ENCODE peak calls at places on chromosome 19, in four cellular contexts. S is stimulated activated CD4-positive, alpha-beta T cell treated with anti-CD3 and anti-CD28 coated beads, Interleukin-4, amount 100 ng/mL, for 48 hours; A is AG09309; C is EL. K is an unnamed sample.

GRCh38 chr19:17751103-17751911 is at the start of gene FCHO1:
- DNase-seq in S (peak), A (no peak), C (no peak), K (no peak)

GRCh38 chr19:11612816-11613511 is 15.7 kb downstream of the ZNF627 start:
- DNase-seq in S (no peak), A (no peak), C (no peak), K (no peak)

GRCh38 chr19:37948362-37948761 is 41.4 kb downstream of the SIPA1L3 start:
- DNase-seq in S (no peak), A (no peak), C (no peak), K (no peak)

GRCh38 chr19:11288349-11288748 is 7.6 kb upstream of the TSPAN16 start:
- DNase-seq in S (no peak), A (no peak), C (no peak), K (peak)

GRCh38 chr19:41195675-41196497 is 2.9 kb downstream of the CYP2S1 start:
- DNase-seq in S (no peak), A (no peak), C (peak), K (no peak)

GRCh38 chr19:18102916-18103542 is 5.5 kb downstream of the MAST3 start:
- DNase-seq in S (no peak), A (no peak), C (no peak), K (no peak)

GRCh38 chr19:17488593-17489391 is 18.5 kb downstream of the SLC27A1 start:
- DNase-seq in S (peak), A (no peak), C (no peak), K (peak)

GRCh38 chr19:57192993-57193392 is 1.7 kb downstream of the ZNF264 start:
- DNase-seq in S (no peak), A (no peak), C (no peak), K (no peak)

GRCh38 chr19:38556521-38557174 is 61.1 kb downstream of the MAP4K1 start:
- DNase-seq in S (no peak), A (no peak), C (no peak), K (no peak)

GRCh38 chr19:8333771-8334457 is 9.1 kb downstream of the KANK3 start:
- DNase-seq in S (no peak), A (no peak), C (no peak), K (no peak)

GRCh38 chr19:30686252-30686762 is 314.1 kb downstream of the ZNF536 start:
- DNase-seq in S (no peak), A (no peak), C (peak), K (no peak)

GRCh38 chr19:56133858-56134654 is 7.0 kb upstream of the ZNF444 start:
- DNase-seq in S (no peak), A (no peak), C (peak), K (peak)

GRCh38 chr19:19064811-19065745 is 1.3 kb downstream of the SLC25A42 start:
- DNase-seq in S (peak), A (no peak), C (peak), K (no peak)

GRCh38 chr19:49761625-49762311 is 1.3 kb downstream of the TSKS start:
- DNase-seq in S (no peak), A (no peak), C (peak), K (peak)

GRCh38 chr19:20079487-20079886 is 1.7 kb downstream of the ZNF90 start:
- DNase-seq in S (no peak), A (no peak), C (peak), K (no peak)

GRCh38 chr19:11887618-11888531 is at the start of gene ZNF69:
- DNase-seq in S (peak), A (no peak), C (peak), K (no peak)

GRCh38 chr19:18590273-18591272 is 2.0 kb downstream of the REX1BD start:
- DNase-seq in S (no peak), A (no peak), C (peak), K (peak)

GRCh38 chr19:17281391-17282304 is at the start of gene ANKLE1:
- DNase-seq in S (peak), A (no peak), C (peak), K (no peak)